ENCODE peak calls at places on chromosomes 11 and 22, in nine cellular contexts. U is H1; V is ascending aorta; P is CD8-positive, alpha-beta T cell; E is psoas muscle; O is neural progenitor cell; S is naive thymus-derived CD4-positive, alpha-beta T cell; H is GM23248; L is thoracic aorta. C is an unnamed sample.

GRCh38 chr11:47641585-47642098 is 717 bp downstream of the MTCH2 start:
- DNase-seq in U (no peak), V (no peak), P (no peak), E (no peak), O (peak; percentile 24), S (no peak), H (peak; percentile 43), L (no peak), C (no peak)

GRCh38 chr11:65488273-65489058 is 10.4 kb upstream of the MALAT1 start:
- DNase-seq in U (no peak), V (no peak), P (no peak), E (peak; percentile 65), O (no peak), S (no peak), H (peak; percentile 88), L (no peak), C (no peak)

GRCh38 chr11:76252625-76253024 is 46.3 kb upstream of the WNT11 start:
- DNase-seq in U (no peak), V (no peak), P (no peak), E (no peak), O (no peak), S (no peak), H (no peak), L (no peak), C (no peak)

GRCh38 chr11:60857378-60858232 is 1.9 kb upstream of the PTGDR2 start:
- DNase-seq in U (no peak), V (no peak), P (no peak), E (no peak), O (no peak), S (no peak), H (peak; percentile 40), L (no peak), C (no peak)

GRCh38 chr22:40635008-40635939 is 1.2 kb downstream of the MRTFA start:
- DNase-seq in U (no peak), V (no peak), P (no peak), E (peak; percentile 51), O (no peak), S (no peak), H (peak; percentile 64), L (no peak), C (no peak)

GRCh38 chr11:10454902-10455631 is at the start of gene AMPD3:
- DNase-seq in U (no peak), V (no peak), P (no peak), E (peak; percentile 75), O (peak; percentile 22), S (no peak), H (peak; percentile 97), L (no peak), C (peak; percentile 96)

GRCh38 chr11:96237759-96238158 is 105.2 kb downstream of the MAML2 start:
- DNase-seq in U (no peak), V (no peak), P (no peak), E (no peak), O (peak; percentile 39), S (no peak), H (no peak), L (no peak), C (no peak)

GRCh38 chr11:96342971-96343711 is at the start of gene MAML2:
- DNase-seq in U (peak; percentile 84), V (peak; percentile 78), P (peak; percentile 89), E (peak; percentile 92), O (peak; percentile 96), S (peak; percentile 85), H (peak; percentile 98), L (peak; percentile 82), C (peak; percentile 89)

GRCh38 chr11:20310137-20310536 is 53.4 kb upstream of the HTATIP2 start:
- DNase-seq in U (no peak), V (no peak), P (no peak), E (no peak), O (peak; percentile 35), S (no peak), H (no peak), L (no peak), C (no peak)

GRCh38 chr22:50084085-50084484 is 1.1 kb downstream of the MLC1 start:
- DNase-seq in U (no peak), V (no peak), P (no peak), E (no peak), O (no peak), S (no peak), H (no peak), L (no peak), C (no peak)

GRCh38 chr11:57498540-57498939 is 17.0 kb downstream of the SLC43A1 start:
- DNase-seq in U (no peak), V (no peak), P (no peak), E (no peak), O (no peak), S (no peak), H (no peak), L (no peak), C (no peak)

GRCh38 chr11:17572791-17573460 is 25.9 kb downstream of the OTOG start:
- DNase-seq in U (no peak), V (no peak), P (no peak), E (no peak), O (no peak), S (no peak), H (no peak), L (no peak), C (no peak)

DNA sequence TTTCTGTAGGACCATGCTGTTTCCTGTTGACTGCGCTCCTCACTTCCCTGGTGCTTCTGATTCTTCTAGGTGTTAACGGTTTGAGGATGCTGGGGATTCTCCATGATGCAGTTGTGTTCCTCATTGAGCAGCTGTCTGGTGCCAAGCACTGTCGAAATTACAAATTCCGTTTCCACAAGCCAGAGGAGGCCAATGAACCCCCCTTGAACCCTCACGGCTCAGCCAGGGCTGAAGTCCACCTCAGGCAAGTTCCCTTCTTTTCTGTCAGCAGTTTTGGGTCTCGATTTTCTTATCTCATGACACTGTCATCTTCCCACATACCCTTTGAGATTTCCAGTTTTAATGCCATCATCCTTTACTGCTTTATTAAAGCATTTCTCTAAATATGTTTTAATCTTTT is 7.7 kb upstream of the TTC36 start:
- DNase-seq in U (no peak), V (no peak), P (no peak), E (no peak), O (no peak), S (no peak), H (no peak), L (no peak), C (no peak)
- H3K27ac ChIP-seq in U (no peak overlapping the region), V (no peak overlapping the region), P (no peak overlapping the region), E (no peak overlapping the region), O (no peak overlapping the region), S (no peak overlapping the region), H (no peak overlapping the region), L (no peak overlapping the region), C (no peak overlapping the region)

DNA sequence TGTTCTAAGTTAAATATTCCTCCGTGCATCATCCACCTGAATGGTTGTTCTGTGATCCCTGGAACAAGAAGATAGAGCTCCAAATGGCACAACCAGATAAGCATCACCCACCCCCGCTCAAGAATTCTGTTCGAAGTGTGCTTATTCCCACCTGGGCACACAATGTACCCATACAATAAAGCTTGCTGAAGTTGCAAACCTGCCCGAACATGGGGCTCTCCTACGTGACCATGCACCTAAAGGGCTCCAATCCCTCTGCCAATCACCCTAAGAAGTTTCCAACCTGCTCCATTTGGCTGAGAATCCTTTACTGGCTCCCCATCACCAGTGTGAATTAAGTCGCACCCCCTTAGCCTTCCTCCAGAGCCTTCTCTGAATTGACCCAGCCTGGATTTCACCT is 1157.4 kb downstream of the TBC1D22A start:
- DNase-seq in U (no peak), V (no peak), P (no peak), E (no peak), O (no peak), S (no peak), H (no peak), L (no peak), C (no peak)
- H3K9me3 ChIP-seq in U (peaks cover 53% of the 10 kb centered on the region), V (no peaks in the 10 kb centered on the region), P (no peaks in the 10 kb centered on the region), E (no peaks in the 10 kb centered on the region), O (no peaks in the 10 kb centered on the region), S (no peaks in the 10 kb centered on the region), H (no peaks in the 10 kb centered on the region), L (no peaks in the 10 kb centered on the region), C (peaks cover 75% of the 10 kb centered on the region)

GRCh38 chr22:30277547-30278344 is 11.1 kb upstream of the OSM start:
- DNase-seq in U (no peak), V (no peak), P (no peak), E (no peak), O (peak; percentile 48), S (no peak), H (peak; percentile 82), L (no peak), C (no peak)
- H3K27ac ChIP-seq in U (no peak overlapping the region), V (peak overlapping the region; percentile 70), P (no peak overlapping the region), E (no peak overlapping the region), O (no peak overlapping the region), S (no peak overlapping the region), H (peak overlapping the region; percentile 79), L (peak overlapping the region; percentile 77), C (peak overlapping the region; percentile 65)

GRCh38 chr11:29629281-29629680 is 387.5 kb downstream of the KCNA4 start:
- DNase-seq in U (no peak), V (no peak), P (no peak), E (no peak), O (peak; percentile 8), S (no peak), H (peak; percentile 18), L (no peak), C (no peak)
- H3K9me3 ChIP-seq in U (no peaks in the 10 kb centered on the region), V (no peaks in the 10 kb centered on the region), P (no peaks in the 10 kb centered on the region), E (no peaks in the 10 kb centered on the region), O (no peaks in the 10 kb centered on the region), S (no peaks in the 10 kb centered on the region), H (no peaks in the 10 kb centered on the region), L (no peaks in the 10 kb centered on the region), C (no peaks in the 10 kb centered on the region)

DNA sequence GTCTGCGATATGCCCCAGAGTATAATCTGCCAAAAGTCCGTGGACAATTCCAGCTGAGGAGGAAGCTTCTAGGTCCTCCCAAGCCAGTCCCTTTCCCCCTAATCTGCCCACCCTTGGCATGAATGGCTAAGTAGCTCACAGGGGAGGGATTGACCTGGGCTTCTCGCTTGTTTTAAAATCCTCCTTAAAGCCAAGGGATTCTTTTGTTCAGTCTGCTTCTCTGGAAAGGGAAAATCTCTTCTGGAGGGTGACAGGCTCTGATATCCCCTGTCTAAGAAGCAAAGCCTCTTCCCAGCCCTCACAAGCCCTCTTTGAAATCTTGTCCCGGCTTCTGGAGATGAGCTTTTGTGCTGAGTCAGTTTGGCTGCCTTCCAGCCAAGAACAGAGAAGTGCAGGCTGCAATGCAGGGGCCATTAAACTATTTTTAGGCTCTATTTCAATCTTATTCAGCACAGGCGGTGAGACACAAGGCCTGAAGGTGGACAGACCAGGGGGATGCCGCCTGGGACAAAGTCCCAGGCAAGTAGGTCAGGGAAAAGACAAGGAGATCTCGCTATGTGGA is 23.9 kb downstream of the NEFH start:
- DNase-seq in U (no peak), V (no peak), P (no peak), E (peak; percentile 48), O (peak; percentile 76), S (no peak), H (peak; percentile 82), L (no peak), C (peak; percentile 63)
- H3K27ac ChIP-seq in U (no peak overlapping the region), V (no peak overlapping the region), P (no peak overlapping the region), E (no peak overlapping the region), O (peak overlapping the region; percentile 94), S (no peak overlapping the region), H (peak overlapping the region; percentile 1), L (no peak overlapping the region), C (peak overlapping the region; percentile 39)